ENCODE peak calls at places on chromosomes 1 and 21, in ten cellular contexts. G is BE2C, U is COR-L47, B is B cell, H is H4, X is smooth muscle cell of the brain vasculature, R is Caco-2, A is NCI-H460, J is iris pigment epithelial cell, V is T-helper 1 cell. M is an unnamed sample.

GRCh38 chr1:174451408-174451807 is 3.6 kb downstream of the GPR52 start:
- DNase-seq in G (peak), U (no peak), B (no peak), H (no peak), X (no peak), R (no peak), A (no peak), J (no peak), V (no peak), M (no peak)

GRCh38 chr21:44442266-44443125 is 12.8 kb upstream of the LRRC3 start:
- DNase-seq in G (peak), U (no peak), B (no peak), H (no peak), X (no peak), R (no peak), A (no peak), J (no peak), V (no peak), M (no peak)

GRCh38 chr1:150420560-150421265 is 56.8 kb downstream of the RPRD2 start:
- DNase-seq in G (peak), U (peak), B (no peak), H (no peak), X (no peak), R (no peak), A (no peak), J (peak), V (no peak), M (peak)

GRCh38 chr1:94590203-94591137 is 48.9 kb upstream of the F3 start:
- DNase-seq in G (no peak), U (no peak), B (no peak), H (no peak), X (no peak), R (no peak), A (no peak), J (peak), V (no peak), M (peak)

GRCh38 chr1:17161137-17161700 is 42.0 kb upstream of the PADI2 start:
- DNase-seq in G (no peak), U (no peak), B (no peak), H (peak), X (no peak), R (no peak), A (no peak), J (peak), V (no peak), M (no peak)

GRCh38 chr1:162632234-162632666 is at the start of gene DDR2:
- DNase-seq in G (peak), U (no peak), B (no peak), H (peak), X (peak), R (no peak), A (no peak), J (peak), V (no peak), M (peak)

GRCh38 chr1:1857096-1857703 is 33.7 kb downstream of the GNB1 start:
- DNase-seq in G (no peak), U (no peak), B (no peak), H (no peak), X (no peak), R (no peak), A (no peak), J (no peak), V (no peak), M (no peak)

GRCh38 chr1:43934279-43934985 is 831 bp downstream of the ARTN start:
- DNase-seq in G (peak), U (peak), B (peak), H (peak), X (no peak), R (peak), A (peak), J (peak), V (peak), M (peak)

GRCh38 chr1:15214507-15214906 is 32.5 kb upstream of the FHAD1 start:
- DNase-seq in G (no peak), U (no peak), B (no peak), H (no peak), X (peak), R (no peak), A (no peak), J (peak), V (no peak), M (peak)

GRCh38 chr1:69410893-69411292 is 156.8 kb upstream of the LRRC7 start:
- DNase-seq in G (no peak), U (no peak), B (no peak), H (no peak), X (no peak), R (no peak), A (no peak), J (no peak), V (no peak), M (no peak)

GRCh38 chr1:172360960-172361359 is 59.5 kb upstream of the C1orf105 start:
- DNase-seq in G (no peak), U (no peak), B (peak), H (no peak), X (no peak), R (no peak), A (no peak), J (no peak), V (no peak), M (no peak)

GRCh38 chr21:17446737-17447136 is 66.1 kb upstream of the CXADR start:
- DNase-seq in G (no peak), U (no peak), B (no peak), H (no peak), X (no peak), R (no peak), A (no peak), J (no peak), V (no peak), M (no peak)

GRCh38 chr1:32715901-32716311 is 13.3 kb upstream of the SYNC start:
- DNase-seq in G (no peak), U (no peak), B (no peak), H (no peak), X (no peak), R (no peak), A (no peak), J (no peak), V (no peak), M (no peak)

GRCh38 chr1:61461406-61462384 is 263.2 kb downstream of the TM2D1 start:
- DNase-seq in G (no peak), U (no peak), B (no peak), H (no peak), X (no peak), R (no peak), A (no peak), J (no peak), V (no peak), M (no peak)

M was measured in amniotic epithelial cell.